ENCODE peak calls at places on chromosomes 5 and 9, in four cellular contexts. K, H, Y and R are unnamed samples.

GRCh38 chr9:81465468-81466002 is 223.8 kb downstream of the TLE1 start:
- DNase-seq in H (no peak), K (no peak), Y (no peak), R (no peak)

GRCh38 chr5:127648997-127649550 is at the start of gene CTXN3:
- DNase-seq in Y (no peak), K (no peak), H (no peak), R (no peak)

GRCh38 chr9:36765468-36766341 is 193.0 kb downstream of the MELK start:
- DNase-seq in K (peak; percentile 49), H (peak; percentile 83), Y (peak; percentile 66), R (peak; percentile 43)

GRCh38 chr5:79685621-79686020 is 4.0 kb upstream of the CMYA5 start:
- DNase-seq in H (no peak), Y (no peak), K (no peak), R (no peak)

GRCh38 chr5:124990723-124991122 is 244.3 kb upstream of the ZNF608 start:
- DNase-seq in Y (peak; percentile 84), H (no peak), K (no peak), R (no peak)

GRCh38 chr9:124000161-124000783 is 11.3 kb upstream of the LHX2 start:
- DNase-seq in Y (no peak), K (no peak), H (no peak), R (peak; percentile 56)

GRCh38 chr5:74017786-74018211 is 391.8 kb downstream of the ARHGEF28 start:
- DNase-seq in K (no peak), H (no peak), Y (no peak), R (no peak)

GRCh38 chr5:18010053-18010452 is 375.8 kb downstream of the TAF11L14 start:
- DNase-seq in Y (no peak), K (no peak), H (no peak), R (no peak)

GRCh38 chr9:133633681-133633990 is 2.5 kb upstream of the DBH start:
- DNase-seq in H (no peak), Y (no peak), K (no peak), R (no peak)

GRCh38 chr5:98042961-98043360 is 730.5 kb upstream of the RGMB start:
- DNase-seq in Y (no peak), K (no peak), H (no peak), R (no peak)

GRCh38 chr9:133202688-133203453 is 6.2 kb downstream of the OBP2B start:
- DNase-seq in H (no peak), Y (no peak), K (no peak), R (no peak)

GRCh38 chr9:70110194-70111041 is 66.8 kb downstream of the MAMDC2 start:
- DNase-seq in K (no peak), H (no peak), Y (no peak), R (no peak)

GRCh38 chr9:79686381-79687130 is 114.8 kb downstream of the TLE4 start:
- DNase-seq in K (peak; percentile 23), H (no peak), Y (no peak), R (peak; percentile 40)

GRCh38 chr5:2887401-2888348 is 136.2 kb upstream of the IRX2 start:
- DNase-seq in H (no peak), K (no peak), Y (no peak), R (peak; percentile 45)

GRCh38 chr5:54743997-54744788 is 226.6 kb downstream of the SNX18 start:
- DNase-seq in H (peak; percentile 41), Y (peak; percentile 30), K (no peak), R (no peak)

GRCh38 chr5:76724871-76725270 is 8.9 kb downstream of the F2R start:
- DNase-seq in Y (no peak), H (no peak), K (no peak), R (no peak)

GRCh38 chr9:79682076-79682736 is 110.4 kb downstream of the TLE4 start:
- DNase-seq in H (no peak), K (no peak), Y (no peak), R (no peak)

GRCh38 chr5:169701910-169702451 is 64.9 kb downstream of the DOCK2 start:
- DNase-seq in K (no peak), Y (no peak), H (no peak), R (no peak)

DNA sequence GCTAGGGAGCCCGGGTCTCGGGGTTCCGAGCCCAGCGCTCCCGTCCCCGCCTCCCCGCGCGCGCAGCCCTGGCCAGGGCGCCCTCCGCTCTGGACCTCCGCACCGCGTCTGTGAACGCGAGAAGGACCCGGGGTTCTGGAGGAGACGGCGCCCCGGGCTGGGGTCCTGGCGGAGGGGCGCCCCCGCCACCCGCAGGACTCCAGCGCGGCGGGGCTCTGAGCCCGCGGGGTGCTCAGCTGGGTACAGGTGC is 431 bp downstream of the TMOD1 start:
- DNase-seq in H (no peak), K (no peak), Y (no peak), R (no peak)
- H3K4me1 ChIP-seq in H (peaks cover 8% of the 10 kb centered on the region), K (peaks cover 38% of the 10 kb centered on the region), Y (peaks cover 7% of the 10 kb centered on the region), R (no peaks in the 10 kb centered on the region)

DNA sequence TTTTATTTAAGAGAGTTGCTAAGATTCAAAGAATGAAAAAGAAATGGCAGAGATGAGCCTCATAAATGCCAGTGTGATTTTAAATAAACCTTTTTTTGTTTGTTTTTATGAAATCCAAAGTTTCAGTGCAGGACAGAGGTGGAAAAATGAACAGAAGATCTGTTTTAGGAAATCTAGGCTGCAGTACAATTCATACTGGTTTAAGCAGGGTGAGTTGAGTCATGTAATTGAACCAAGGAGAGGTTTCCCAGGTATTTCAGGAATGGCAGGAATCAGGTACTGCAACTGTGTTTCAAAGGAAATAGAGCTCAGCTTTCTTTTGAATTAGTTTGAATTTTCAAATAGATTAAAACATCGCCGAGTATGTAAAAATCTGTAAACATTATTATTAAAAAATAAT is 3.0 kb upstream of the ANKRD31 start:
- DNase-seq in H (no peak), Y (no peak), K (no peak), R (no peak)
- TF ChIP-seq CTCF in H (no peak), Y (no peak), K (no peak), R (no peak)

GRCh38 chr9:129198737-129199435 is 20.8 kb upstream of the IER5L start:
- DNase-seq in Y (no peak), H (no peak), K (no peak), R (no peak)
- H3K4me3 ChIP-seq in Y (no peak overlapping the region), H (no peak overlapping the region), K (no peak overlapping the region), R (peak overlapping the region; percentile 21)

DNA sequence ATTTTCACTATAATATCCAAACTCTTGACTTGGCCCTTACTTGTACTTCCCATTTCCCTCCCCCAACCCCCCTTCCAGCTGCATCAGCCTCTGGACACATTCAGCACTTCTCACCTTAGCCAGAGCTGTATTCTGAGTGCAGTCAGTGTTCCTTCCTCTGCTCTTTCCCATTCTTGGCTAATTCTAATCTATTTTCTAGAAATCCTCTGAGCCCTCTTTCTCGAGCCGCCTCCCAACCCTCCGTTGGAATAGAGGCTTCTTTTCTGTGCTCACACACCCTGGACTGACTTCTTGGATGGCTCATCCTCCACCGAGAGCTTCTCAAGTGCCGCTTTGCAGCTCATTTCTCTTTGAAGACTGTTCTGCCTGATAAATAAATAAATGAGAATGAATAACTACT is 188.8 kb downstream of the NTRK2 start:
- DNase-seq in K (no peak), Y (no peak), H (no peak), R (no peak)
- H3K4me1 ChIP-seq in K (peaks cover 1% of the 10 kb centered on the region), Y (no peaks in the 10 kb centered on the region), H (no peaks in the 10 kb centered on the region), R (peaks cover 33% of the 10 kb centered on the region)

GRCh38 chr5:141326088-141326854 is 4.0 kb upstream of the PCDHGA1 start:
- DNase-seq in H (peak; percentile 54), Y (peak; percentile 64), K (peak; percentile 74), R (peak; percentile 82)
- TF ChIP-seq CTCF in H (peak; percentile 62), Y (peak; percentile 26), K (peak; percentile 58), R (peak; percentile 47)

DNA sequence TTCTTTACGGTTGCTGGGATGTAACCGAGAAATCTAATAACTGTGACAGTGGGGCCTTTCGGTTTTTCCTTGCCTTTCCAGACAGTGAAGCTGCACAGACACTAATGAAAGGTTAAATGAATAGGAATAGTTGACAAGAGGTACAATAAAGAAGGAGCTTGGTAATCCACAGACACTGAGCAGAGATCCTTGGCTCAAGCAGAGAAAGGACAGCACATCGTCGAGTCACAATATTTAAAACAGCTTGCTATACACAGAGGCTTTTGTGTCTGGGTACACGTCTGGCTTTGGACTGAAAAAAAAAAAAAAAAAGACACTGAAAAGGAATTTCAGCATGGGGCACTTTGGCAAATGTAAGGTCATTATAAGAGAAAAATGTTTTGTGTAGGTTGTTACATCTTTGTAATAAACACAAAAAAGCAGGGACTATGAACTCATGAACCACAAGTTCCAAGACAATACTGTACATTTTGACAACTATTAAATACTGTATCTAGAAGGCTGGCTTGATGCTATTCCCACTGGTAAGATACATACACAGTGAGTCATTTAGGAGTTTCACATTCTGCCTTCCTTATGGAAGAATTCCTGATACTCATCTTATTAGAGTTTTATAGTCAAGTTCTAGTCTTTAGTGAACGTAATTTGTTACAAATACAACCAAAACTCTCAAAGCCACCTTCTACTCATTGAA is 5.6 kb downstream of the BNC2 start:
- DNase-seq in K (no peak), H (no peak), Y (no peak), R (no peak)
- H3K4me3 ChIP-seq in K (peak overlapping the region; percentile 47), H (no peak overlapping the region), Y (no peak overlapping the region), R (no peak overlapping the region)

DNA sequence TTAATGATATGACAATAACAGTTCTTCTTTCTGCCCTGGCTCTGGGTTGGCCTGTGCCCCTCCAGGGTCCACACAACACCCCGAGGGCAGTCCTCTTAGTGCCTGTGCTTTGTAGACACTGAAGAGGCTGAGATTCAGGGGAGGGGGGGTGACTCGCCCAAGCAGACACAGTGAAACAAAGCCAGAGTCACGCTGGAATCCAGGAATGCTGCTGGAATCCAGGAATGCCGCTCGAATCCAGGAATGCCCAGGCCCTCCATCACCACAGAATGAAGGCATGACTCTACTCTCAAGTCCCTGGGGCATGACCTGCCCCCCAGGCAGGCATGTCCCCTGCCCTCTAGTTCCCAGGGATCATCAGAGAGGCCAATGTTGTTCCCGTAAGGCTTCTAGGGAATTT is 73.1 kb downstream of the LRSAM1 start:
- DNase-seq in H (no peak), Y (no peak), K (no peak), R (no peak)
- H3K4me1 ChIP-seq in H (no peaks in the 10 kb centered on the region), Y (peaks cover 12% of the 10 kb centered on the region), K (peaks cover 15% of the 10 kb centered on the region), R (no peaks in the 10 kb centered on the region)

GRCh38 chr5:68287631-68287975 is 72.0 kb downstream of the PIK3R1 start:
- DNase-seq in Y (no peak), K (no peak), H (no peak), R (no peak)

GRCh38 chr5:68287976-68288755 is 72.6 kb downstream of the PIK3R1 start:
- DNase-seq in H (peak; percentile 31), K (peak; percentile 68), Y (peak; percentile 74), R (peak; percentile 85)

GRCh38 chr5:68285857-68286611 is 70.5 kb downstream of the PIK3R1 start:
- DNase-seq in H (no peak), Y (peak; percentile 44), K (no peak), R (no peak)

GRCh38 chr5:68285075-68285827 is 69.7 kb downstream of the PIK3R1 start:
- DNase-seq in H (no peak), K (no peak), Y (no peak), R (no peak)

DNA sequence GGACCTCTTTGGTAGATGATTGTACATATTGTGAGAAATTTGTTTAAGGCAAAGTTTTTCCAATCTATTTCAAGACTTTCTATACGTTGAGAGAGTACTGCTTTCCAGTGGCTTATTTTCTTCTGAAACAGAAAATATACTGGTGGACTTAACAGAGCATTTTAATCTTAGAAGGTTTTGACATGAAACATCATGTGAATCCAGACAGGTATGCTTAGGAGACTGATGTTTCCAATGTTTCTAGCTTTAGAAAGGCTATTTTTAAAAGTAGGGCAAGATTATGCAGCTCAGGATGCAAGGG is 71.0 kb downstream of the PIK3R1 start:
- DNase-seq in H (no peak), K (no peak), Y (no peak), R (no peak)
- TF ChIP-seq CTCF in H (no peak), K (no peak), Y (peak; percentile 3), R (no peak)